ENCODE peak calls at places on chromosomes 13 and 19, in seven cellular contexts. C is AG09319; L is nucleus accumbens; U is ELR; J is stimulated activated CD4-positive, alpha-beta T cell treated with anti-CD3 and anti-CD28 coated beads, Interleukin-12 subunit alpha, Interleukin-12 subunit beta, amount 100 ng/mL, for 4 hours; T is activated gamma-delta T cell treated with anti-CD3 and anti-CD28 coated beads, Interleukin-2, amount 50 U/mL, for 16 hours; S is NCI-H446. X is an unnamed sample.

GRCh38 chr13:110311721-110312668 is 4.9 kb downstream of the COL4A2 start:
- DNase-seq in J (no peak), U (no peak), L (no peak), S (no peak), T (no peak), C (no peak), X (no peak)

GRCh38 chr13:65597839-65598818 is 1632.0 kb downstream of the PCDH9 start:
- DNase-seq in S (no peak), C (no peak), L (no peak), T (no peak), U (peak; percentile 72), J (no peak), X (no peak)

GRCh38 chr19:39408392-39409206 is 2.0 kb downstream of the ZFP36 start:
- DNase-seq in S (no peak), J (no peak), L (no peak), T (no peak), U (peak; percentile 36), C (no peak), X (peak; percentile 36)

GRCh38 chr13:99289674-99290337 is 17.4 kb downstream of the GPR183 start:
- DNase-seq in S (no peak), J (no peak), U (no peak), T (peak; percentile 46), L (no peak), C (no peak), X (peak; percentile 83)

GRCh38 chr13:104140557-104140956 is 1074.3 kb upstream of the SLC10A2 start:
- DNase-seq in L (no peak), U (peak; percentile 70), C (no peak), T (no peak), J (no peak), S (peak; percentile 4), X (no peak)

GRCh38 chr19:48918071-48918470 is 15.4 kb upstream of the DHDH start:
- DNase-seq in S (no peak), T (no peak), U (no peak), C (no peak), J (no peak), L (no peak), X (no peak)

GRCh38 chr13:111950697-111951096 is 116.3 kb upstream of the SOX1 start:
- DNase-seq in S (no peak), C (no peak), T (no peak), U (no peak), J (no peak), L (no peak), X (no peak)

GRCh38 chr19:3366761-3367571 is 583 bp downstream of the NFIC start:
- DNase-seq in T (no peak), S (peak; percentile 57), J (no peak), L (no peak), U (peak; percentile 61), C (no peak), X (no peak)

GRCh38 chr13:74596691-74597090 is 462.5 kb upstream of the KLF12 start:
- DNase-seq in C (no peak), U (no peak), J (no peak), T (no peak), S (no peak), L (no peak), X (no peak)

GRCh38 chr13:46469064-46469463 is 82.0 kb upstream of the RUBCNL start:
- DNase-seq in T (no peak), L (no peak), C (no peak), U (peak; percentile 4), J (no peak), S (no peak), X (no peak)

GRCh38 chr13:91701975-91702374 is 303.6 kb downstream of the GPC5 start:
- DNase-seq in L (no peak), J (no peak), T (no peak), C (no peak), S (no peak), U (no peak), X (no peak)

GRCh38 chr13:74193391-74193790 is 59.2 kb upstream of the KLF12 start:
- DNase-seq in J (no peak), C (no peak), T (no peak), S (no peak), U (no peak), L (no peak), X (no peak)

GRCh38 chr13:70380809-70381208 is 272.6 kb upstream of the KLHL1 start:
- DNase-seq in S (no peak), L (no peak), J (no peak), C (no peak), U (no peak), T (no peak), X (no peak)

GRCh38 chr13:110331362-110331761 is 24.3 kb downstream of the COL4A2 start:
- DNase-seq in U (no peak), C (no peak), S (no peak), J (no peak), L (no peak), T (no peak), X (no peak)

GRCh38 chr19:41706741-41707501 is 1.5 kb upstream of the CEACAM5 start:
- DNase-seq in L (no peak), T (peak; percentile 43), U (peak; percentile 55), C (no peak), J (peak; percentile 67), S (peak; percentile 49), X (peak; percentile 62)

GRCh38 chr19:3188627-3189596 is 3.2 kb downstream of the NCLN start:
- DNase-seq in S (no peak), U (no peak), J (no peak), L (no peak), T (no peak), C (no peak), X (no peak)

GRCh38 chr13:58933475-58933874 is 1230.3 kb downstream of the DIAPH3 start:
- DNase-seq in C (no peak), L (no peak), T (no peak), S (no peak), U (no peak), J (no peak), X (no peak)

GRCh38 chr13:59501004-59501403 is 662.7 kb downstream of the DIAPH3 start:
- DNase-seq in C (no peak), J (no peak), L (no peak), T (no peak), S (no peak), U (no peak), X (no peak)

GRCh38 chr19:45819769-45820168 is 4.7 kb upstream of the RSPH6A start:
- DNase-seq in U (no peak), J (no peak), C (no peak), T (no peak), L (no peak), S (no peak), X (no peak)

GRCh38 chr13:37453246-37453645 is 145.3 kb downstream of the POSTN start:
- DNase-seq in T (no peak), C (no peak), L (no peak), U (peak; percentile 33), S (no peak), J (no peak), X (no peak)

GRCh38 chr13:110307697-110308376 is 753 bp downstream of the COL4A2 start:
- DNase-seq in S (no peak), U (peak; percentile 51), T (no peak), L (no peak), C (no peak), J (no peak), X (no peak)

GRCh38 chr19:55418185-55418584 is 10.6 kb upstream of the UBE2S start:
- DNase-seq in S (peak; percentile 81), C (peak; percentile 64), T (peak; percentile 23), L (peak; percentile 44), J (peak; percentile 22), U (peak; percentile 91), X (peak; percentile 67)

GRCh38 chr19:48874309-48875135 is 2.3 kb downstream of the PPP1R15A start:
- DNase-seq in C (no peak), J (no peak), U (peak; percentile 93), L (no peak), T (no peak), S (peak; percentile 66), X (no peak)

GRCh38 chr19:37077615-37077928 is 661 bp upstream of the ZNF420 start:
- DNase-seq in J (no peak), S (no peak), U (no peak), L (no peak), C (no peak), T (no peak), X (no peak)

GRCh38 chr19:5171711-5172110 is 168.9 kb downstream of the PTPRS start:
- DNase-seq in C (no peak), T (no peak), J (no peak), S (no peak), U (no peak), L (no peak), X (no peak)

GRCh38 chr13:100881291-100881864 is 206.8 kb upstream of the TMTC4 start:
- DNase-seq in C (no peak), U (no peak), T (no peak), J (no peak), L (no peak), S (no peak), X (no peak)

GRCh38 chr19:5138606-5139594 is 170.0 kb downstream of the KDM4B start:
- DNase-seq in C (no peak), L (no peak), T (peak; percentile 68), S (no peak), U (peak; percentile 95), J (peak; percentile 55), X (peak; percentile 76)

GRCh38 chr13:98524391-98524790 is 52.5 kb downstream of the STK24 start:
- DNase-seq in L (no peak), C (no peak), T (no peak), U (no peak), J (no peak), S (no peak), X (no peak)

GRCh38 chr13:23411706-23412105 is 21.8 kb downstream of the SACS start:
- DNase-seq in L (no peak), C (no peak), U (no peak), S (no peak), T (no peak), J (no peak), X (no peak)

GRCh38 chr19:15902254-15902653 is 4.4 kb upstream of the CYP4F2 start:
- DNase-seq in C (no peak), U (no peak), S (no peak), J (no peak), L (no peak), T (no peak), X (no peak)

GRCh38 chr19:37007587-37008220 is 70.5 kb upstream of the ZNF420 start:
- DNase-seq in S (no peak), J (peak; percentile 33), U (no peak), T (peak; percentile 5), L (peak; percentile 10), C (peak; percentile 36), X (peak; percentile 11)

GRCh38 chr13:74218291-74218690 is 84.1 kb upstream of the KLF12 start:
- DNase-seq in U (no peak), J (no peak), C (no peak), S (no peak), L (no peak), T (no peak), X (no peak)

GRCh38 chr19:46603195-46603637 is 2.1 kb downstream of the CALM3 start:
- DNase-seq in S (no peak), L (no peak), T (no peak), U (peak; percentile 19), C (no peak), J (no peak), X (no peak)

GRCh38 chr19:55056827-55057226 is 6.1 kb downstream of the RDH13 start:
- DNase-seq in U (no peak), L (no peak), C (no peak), J (no peak), S (no peak), T (no peak), X (no peak)

X was measured in stimulated activated effector memory CD8-positive, alpha-beta T cell treated with anti-CD3 and anti-CD28 coated beads, Interleukin-12 subunit alpha, Interleukin-12 subunit beta, amount 100 ng/mL, for 72 hours.